ENCODE peak calls at places on chromosomes 11 and 22, in five cellular contexts. H is progenitor cell of endocrine pancreas, P is brain microvascular endothelial cell, M is HL-60, U is cardiac fibroblast. C is an unnamed sample.

GRCh38 chr11:6563121-6563619 is 40.2 kb downstream of the RRP8 start:
- DNase-seq in H (no peak), P (no peak), M (no peak), U (no peak), C (no peak)

GRCh38 chr11:111077938-111078337 is 167.6 kb upstream of the POU2AF2 start:
- DNase-seq in H (no peak), P (no peak), M (no peak), U (no peak), C (no peak)

GRCh38 chr11:46119352-46120216 is 1.7 kb downstream of the PHF21A start:
- DNase-seq in H (peak), P (peak), M (peak), U (peak), C (peak)

GRCh38 chr11:131739243-131739882 is 368.9 kb downstream of the NTM start:
- DNase-seq in H (no peak), P (no peak), M (no peak), U (no peak), C (no peak)

GRCh38 chr11:47524200-47524874 is 28.6 kb downstream of the CELF1 start:
- DNase-seq in H (no peak), P (no peak), M (no peak), U (peak), C (peak)

GRCh38 chr11:69295995-69296889 is 2.3 kb downstream of the MYEOV start:
- DNase-seq in H (no peak), P (peak), M (peak), U (peak), C (no peak)

GRCh38 chr22:44628856-44629255 is 73.1 kb upstream of the PRR5 start:
- DNase-seq in H (no peak), P (no peak), M (no peak), U (no peak), C (no peak)

GRCh38 chr11:119993732-119994131 is 144.2 kb downstream of the TRIM29 start:
- DNase-seq in H (no peak), P (no peak), M (no peak), U (no peak), C (no peak)

GRCh38 chr11:73662445-73663157 is 16.2 kb downstream of the PLEKHB1 start:
- DNase-seq in H (no peak), P (no peak), M (no peak), U (peak), C (no peak)

GRCh38 chr22:49525776-49526535 is 301.7 kb downstream of the BRD1 start:
- DNase-seq in H (no peak), P (no peak), M (peak), U (no peak), C (no peak)

GRCh38 chr11:3089236-3090061 is 32.2 kb upstream of the CARS1 start:
- DNase-seq in H (no peak), P (no peak), M (no peak), U (no peak), C (peak)

GRCh38 chr22:22070371-22070824 is 87.8 kb upstream of the TOP3B start:
- DNase-seq in H (no peak), P (no peak), M (peak), U (no peak), C (no peak)

GRCh38 chr11:86687083-86687799 is 14.8 kb upstream of the ME3 start:
- DNase-seq in H (no peak), P (no peak), M (no peak), U (peak), C (no peak)

GRCh38 chr11:83070878-83071640 is 638 bp downstream of the RAB30 start:
- DNase-seq in H (peak), P (no peak), M (no peak), U (peak), C (no peak)

GRCh38 chr22:21842946-21843345 is 24.5 kb downstream of the MAPK1 start:
- DNase-seq in H (no peak), P (no peak), M (no peak), U (no peak), C (no peak)

GRCh38 chr11:59173964-59174663 is 2.2 kb downstream of the DTX4 start:
- DNase-seq in H (no peak), P (no peak), M (no peak), U (peak), C (peak)

GRCh38 chr22:29334148-29334547 is 18.7 kb upstream of the RASL10A start:
- DNase-seq in H (no peak), P (no peak), M (no peak), U (no peak), C (no peak)

GRCh38 chr11:86592659-86593451 is 79.6 kb downstream of the ME3 start:
- DNase-seq in H (no peak), P (peak), M (peak), U (peak), C (peak)

GRCh38 chr22:27585141-27585540 is 216.4 kb downstream of the MN1 start:
- DNase-seq in H (no peak), P (no peak), M (no peak), U (peak), C (no peak)

GRCh38 chr11:36317992-36318391 is 21.9 kb downstream of the PRR5L start:
- DNase-seq in H (no peak), P (no peak), M (no peak), U (no peak), C (no peak)

GRCh38 chr22:44372611-44373010 is 59.9 kb upstream of the SHISAL1 start:
- DNase-seq in H (no peak), P (no peak), M (no peak), U (no peak), C (no peak)

GRCh38 chr11:67415501-67416304 is at the start of gene CARNS1:
- DNase-seq in H (no peak), P (no peak), M (no peak), U (no peak), C (no peak)

GRCh38 chr11:70775386-70775785 is 377.1 kb downstream of the CTTN start:
- DNase-seq in H (no peak), P (no peak), M (no peak), U (no peak), C (no peak)

GRCh38 chr11:124198852-124199389 is 15.8 kb downstream of the OR10D3 start:
- DNase-seq in H (no peak), P (no peak), M (no peak), U (peak), C (no peak)

GRCh38 chr11:46686886-46687810 is 13.3 kb downstream of the ARHGAP1 start:
- DNase-seq in H (no peak), P (peak), M (no peak), U (peak), C (no peak)

GRCh38 chr11:79626135-79626748 is 185.4 kb upstream of the TENM4 start:
- DNase-seq in H (no peak), P (no peak), M (no peak), U (no peak), C (no peak)

GRCh38 chr11:74025467-74026166 is 16.7 kb upstream of the UCP3 start:
- DNase-seq in H (no peak), P (peak), M (no peak), U (peak), C (no peak)

GRCh38 chr11:35154960-35155359 is 16.0 kb downstream of the CD44 start:
- DNase-seq in H (no peak), P (no peak), M (no peak), U (no peak), C (no peak)

GRCh38 chr22:23088199-23088604 is 17.9 kb downstream of the GNAZ start:
- DNase-seq in H (no peak), P (no peak), M (no peak), U (no peak), C (no peak)

GRCh38 chr11:45982656-45983470 is 60.4 kb downstream of the LARGE2 start:
- DNase-seq in H (no peak), P (peak), M (no peak), U (peak), C (no peak)

GRCh38 chr22:37681001-37681424 is 5.1 kb upstream of the NOL12 start:
- DNase-seq in H (no peak), P (peak), M (no peak), U (peak), C (no peak)

GRCh38 chr22:19959043-19959586 is 17.5 kb upstream of the TXNRD2 start:
- DNase-seq in H (peak), P (peak), M (no peak), U (peak), C (no peak)

GRCh38 chr11:115984228-115984627 is 480.0 kb upstream of the CADM1 start:
- DNase-seq in H (no peak), P (no peak), M (no peak), U (no peak), C (no peak)

GRCh38 chr11:88341852-88342251 is 4.3 kb upstream of the CTSC start:
- DNase-seq in H (no peak), P (no peak), M (no peak), U (no peak), C (no peak)
- TF ChIP-seq CTCF in H (peak), P (no peak), M (no peak), U (no peak), C (no peak)

GRCh38 chr11:77502501-77502900 is 28.6 kb upstream of the PAK1 start:
- DNase-seq in H (no peak), P (no peak), M (peak), U (no peak), C (no peak)
- TF ChIP-seq CTCF in H (no peak), P (no peak), M (no peak), U (no peak), C (no peak)

GRCh38 chr11:779120-779954 is 2.0 kb upstream of the GATD1 start:
- DNase-seq in H (no peak), P (no peak), M (no peak), U (no peak), C (no peak)
- TF ChIP-seq CTCF in H (no peak), P (no peak), M (no peak), U (no peak), C (no peak)

GRCh38 chr22:36350751-36351594 is 36.8 kb downstream of the MYH9 start:
- DNase-seq in H (peak), P (no peak), M (no peak), U (peak), C (no peak)
- TF ChIP-seq CTCF in H (peak), P (peak), M (no peak), U (peak), C (no peak)

DNA sequence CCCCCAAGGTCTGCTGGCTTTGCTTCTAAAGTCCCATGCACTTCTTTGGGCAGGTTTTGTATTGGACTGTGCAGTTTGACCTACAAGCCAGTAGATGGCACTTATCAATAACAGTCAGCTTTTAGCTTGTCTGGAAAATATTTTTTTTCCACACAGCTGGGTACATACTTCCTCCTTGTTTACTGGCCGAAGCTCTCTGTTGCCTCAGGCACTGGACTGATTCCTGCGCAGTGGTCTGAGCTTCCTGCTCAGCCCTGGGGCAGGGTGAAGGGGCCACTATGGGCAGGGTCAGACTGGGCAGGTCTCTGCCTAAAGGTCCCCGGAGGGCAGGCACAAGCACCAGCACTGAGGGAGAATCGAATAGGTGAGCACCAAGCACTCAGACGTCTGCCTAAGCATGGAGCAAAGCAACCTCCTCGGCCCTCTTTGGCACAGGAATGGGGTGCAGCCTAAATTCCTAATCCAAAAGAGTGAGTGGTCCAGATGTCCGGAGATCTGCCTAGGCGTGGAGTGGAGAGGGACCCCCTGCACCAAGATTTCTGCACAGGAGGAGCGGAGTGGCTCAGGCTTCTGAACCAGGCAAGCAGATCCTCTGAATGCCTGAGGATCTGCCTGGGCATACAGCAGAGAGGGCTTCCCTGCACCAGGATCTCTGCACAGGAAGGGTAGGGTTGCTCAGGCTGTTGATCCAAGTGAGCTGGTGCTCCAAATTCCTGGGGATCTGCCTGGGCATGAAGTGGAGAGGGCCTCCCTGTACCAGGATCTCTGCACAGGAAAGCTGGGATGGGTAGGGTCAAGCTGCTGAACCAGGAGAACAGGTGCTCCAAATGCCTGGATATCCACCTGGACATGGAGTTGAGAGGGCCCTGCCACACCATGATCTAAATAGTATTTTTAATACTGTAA is 105.9 kb upstream of the C11orf58 start:
- DNase-seq in H (no peak), P (peak), M (peak), U (peak), C (no peak)
- TF ChIP-seq CTCF in H (peak), P (peak), M (peak), U (peak), C (peak)

GRCh38 chr22:35961480-35961902 is 67.1 kb downstream of the RBFOX2 start:
- DNase-seq in H (no peak), P (peak), M (no peak), U (peak), C (no peak)

GRCh38 chr22:35970601-35971417 is 57.8 kb downstream of the RBFOX2 start:
- DNase-seq in H (no peak), P (no peak), M (no peak), U (no peak), C (no peak)

GRCh38 chr22:35963237-35963810 is 65.3 kb downstream of the RBFOX2 start:
- DNase-seq in H (no peak), P (no peak), M (no peak), U (no peak), C (no peak)

GRCh38 chr22:35967046-35967397 is 61.6 kb downstream of the RBFOX2 start:
- DNase-seq in H (no peak), P (no peak), M (no peak), U (no peak), C (no peak)

DNA sequence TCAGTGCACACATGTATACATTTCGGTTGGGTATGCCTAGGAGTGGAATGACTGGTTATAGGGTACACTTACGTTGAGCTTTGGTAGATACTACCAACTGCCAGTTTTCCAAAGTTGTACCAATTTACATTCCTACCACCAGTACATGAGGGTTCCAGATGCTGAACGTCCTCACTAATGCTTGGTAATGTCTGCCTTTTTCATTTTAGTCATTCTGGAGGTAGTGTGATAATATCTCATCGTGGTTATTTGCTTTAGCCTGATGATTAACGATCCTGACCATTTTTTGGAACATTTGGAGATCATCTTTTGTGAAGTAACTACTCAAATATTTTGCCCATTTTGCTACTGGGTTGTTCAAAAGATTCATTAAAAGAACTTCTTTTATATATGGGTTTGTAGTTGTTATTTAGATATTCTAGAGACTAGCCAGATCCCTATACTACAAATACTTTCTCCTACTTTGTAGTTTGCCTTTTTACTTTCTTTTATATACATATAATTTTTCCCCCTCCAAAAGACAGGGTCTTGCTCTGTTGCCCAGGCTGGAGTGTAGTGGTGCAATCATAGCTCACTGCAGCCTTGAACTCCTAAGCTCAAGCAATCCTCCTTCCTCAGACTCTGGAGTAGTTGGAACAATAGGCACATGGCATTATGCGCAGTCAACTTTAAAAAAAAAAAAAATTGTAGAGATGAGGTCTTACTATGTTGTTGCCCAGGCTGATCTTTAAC is 62.1 kb downstream of the RBFOX2 start:
- DNase-seq in H (no peak), P (no peak), M (no peak), U (peak), C (no peak)
- TF ChIP-seq CTCF in H (no peak), P (no peak), M (no peak), U (peak), C (no peak)

C was measured in GM13977.